ENCODE peak calls at places on chromosomes 6 and 20, in six cellular contexts. One of them, this sample, is unnamed.

GRCh38 chr6:168937061-168937460 is 316.6 kb downstream of the THBS2 start:
- DNase-seq in IMR-90: peak; percentile 12
- DNase-seq in upper lobe of right lung: no peak
- DNase-seq in ovary: no peak
- DNase-seq in mammary epithelial cell: peak; percentile 10
- DNase-seq in keratinocyte: no peak
- DNase-seq in this sample: no peak

GRCh38 chr6:48834706-48835105 is 628.3 kb downstream of the MMUT start:
- DNase-seq in ovary: no peak
- DNase-seq in upper lobe of right lung: no peak
- DNase-seq in IMR-90: peak; percentile 31
- DNase-seq in mammary epithelial cell: no peak
- DNase-seq in keratinocyte: no peak
- DNase-seq in this sample: no peak

GRCh38 chr6:31952140-31952805 is 6.4 kb downstream of the CFB start:
- DNase-seq in IMR-90: peak; percentile 63
- DNase-seq in ovary: peak; percentile 67
- DNase-seq in keratinocyte: no peak
- DNase-seq in upper lobe of right lung: peak; percentile 83
- DNase-seq in mammary epithelial cell: peak; percentile 41
- DNase-seq in this sample: peak; percentile 68

GRCh38 chr6:144006731-144007454 is 1.2 kb downstream of the PLAGL1 start:
- DNase-seq in upper lobe of right lung: no peak
- DNase-seq in IMR-90: peak; percentile 75
- DNase-seq in mammary epithelial cell: peak; percentile 49
- DNase-seq in keratinocyte: no peak
- DNase-seq in ovary: peak; percentile 25
- DNase-seq in this sample: no peak

GRCh38 chr6:30793521-30794194 is 49.3 kb upstream of the IER3 start:
- DNase-seq in mammary epithelial cell: no peak
- DNase-seq in keratinocyte: no peak
- DNase-seq in upper lobe of right lung: no peak
- DNase-seq in IMR-90: peak; percentile 85
- DNase-seq in ovary: no peak
- DNase-seq in this sample: no peak

GRCh38 chr6:121160276-121160675 is 174.0 kb downstream of the TBC1D32 start:
- DNase-seq in mammary epithelial cell: no peak
- DNase-seq in ovary: no peak
- DNase-seq in upper lobe of right lung: no peak
- DNase-seq in keratinocyte: no peak
- DNase-seq in IMR-90: no peak
- DNase-seq in this sample: no peak

GRCh38 chr6:22129751-22130150 is 167.1 kb downstream of the PRL start:
- DNase-seq in ovary: no peak
- DNase-seq in keratinocyte: no peak
- DNase-seq in upper lobe of right lung: no peak
- DNase-seq in IMR-90: no peak
- DNase-seq in mammary epithelial cell: no peak
- DNase-seq in this sample: no peak

GRCh38 chr6:119979862-119980261 is 630.3 kb upstream of the MAN1A1 start:
- DNase-seq in ovary: no peak
- DNase-seq in upper lobe of right lung: no peak
- DNase-seq in keratinocyte: no peak
- DNase-seq in IMR-90: peak; percentile 2
- DNase-seq in mammary epithelial cell: no peak
- DNase-seq in this sample: no peak

GRCh38 chr6:19399406-19399805 is 437.8 kb upstream of the ID4 start:
- DNase-seq in IMR-90: peak; percentile 22
- DNase-seq in keratinocyte: no peak
- DNase-seq in upper lobe of right lung: no peak
- DNase-seq in mammary epithelial cell: no peak
- DNase-seq in ovary: peak; percentile 24
- DNase-seq in this sample: no peak

GRCh38 chr6:90493332-90493731 is 93.5 kb downstream of the MAP3K7 start:
- DNase-seq in ovary: no peak
- DNase-seq in mammary epithelial cell: peak; percentile 54
- DNase-seq in upper lobe of right lung: no peak
- DNase-seq in keratinocyte: no peak
- DNase-seq in IMR-90: peak; percentile 54
- DNase-seq in this sample: no peak

GRCh38 chr6:7631466-7631865 is 41.5 kb downstream of the SNRNP48 start:
- DNase-seq in keratinocyte: no peak
- DNase-seq in IMR-90: no peak
- DNase-seq in upper lobe of right lung: no peak
- DNase-seq in ovary: no peak
- DNase-seq in mammary epithelial cell: no peak
- DNase-seq in this sample: no peak

GRCh38 chr6:56833127-56833791 is 121.6 kb upstream of the BEND6 start:
- DNase-seq in upper lobe of right lung: no peak
- DNase-seq in IMR-90: no peak
- DNase-seq in keratinocyte: no peak
- DNase-seq in ovary: no peak
- DNase-seq in mammary epithelial cell: no peak
- DNase-seq in this sample: no peak

GRCh38 chr6:150439373-150439772 is 70.6 kb downstream of the IYD start:
- DNase-seq in upper lobe of right lung: no peak
- DNase-seq in mammary epithelial cell: no peak
- DNase-seq in IMR-90: no peak
- DNase-seq in keratinocyte: no peak
- DNase-seq in ovary: no peak
- DNase-seq in this sample: no peak

GRCh38 chr20:43662943-43663655 is 3.8 kb upstream of the MYBL2 start:
- DNase-seq in mammary epithelial cell: peak; percentile 85
- DNase-seq in ovary: no peak
- DNase-seq in keratinocyte: peak; percentile 85
- DNase-seq in upper lobe of right lung: no peak
- DNase-seq in IMR-90: peak; percentile 34
- DNase-seq in this sample: peak; percentile 67

GRCh38 chr6:159077123-159077522 is 32.3 kb upstream of the TAGAP start:
- DNase-seq in upper lobe of right lung: no peak
- DNase-seq in ovary: no peak
- DNase-seq in keratinocyte: no peak
- DNase-seq in IMR-90: no peak
- DNase-seq in mammary epithelial cell: no peak
- DNase-seq in this sample: no peak

GRCh38 chr6:149088361-149088760 is 229.2 kb upstream of the TAB2 start:
- DNase-seq in mammary epithelial cell: no peak
- DNase-seq in keratinocyte: no peak
- DNase-seq in ovary: no peak
- DNase-seq in IMR-90: no peak
- DNase-seq in upper lobe of right lung: no peak
- DNase-seq in this sample: no peak

GRCh38 chr6:112640895-112641294 is 293.8 kb downstream of the RFPL4B start:
- DNase-seq in IMR-90: peak; percentile 68
- DNase-seq in keratinocyte: no peak
- DNase-seq in ovary: no peak
- DNase-seq in upper lobe of right lung: no peak
- DNase-seq in mammary epithelial cell: peak; percentile 56
- DNase-seq in this sample: no peak

GRCh38 chr20:9889270-9889981 is 50.5 kb upstream of the PAK5 start:
- DNase-seq in mammary epithelial cell: no peak
- DNase-seq in upper lobe of right lung: no peak
- DNase-seq in IMR-90: no peak
- DNase-seq in ovary: no peak
- DNase-seq in keratinocyte: no peak
- DNase-seq in this sample: no peak

GRCh38 chr6:140548379-140548778 is 1173.9 kb upstream of the CITED2 start:
- DNase-seq in ovary: no peak
- DNase-seq in upper lobe of right lung: no peak
- DNase-seq in mammary epithelial cell: no peak
- DNase-seq in keratinocyte: no peak
- DNase-seq in IMR-90: no peak
- DNase-seq in this sample: no peak

GRCh38 chr6:43980004-43980795 is 147.1 kb downstream of the MRPL14 start:
- DNase-seq in mammary epithelial cell: no peak
- DNase-seq in IMR-90: no peak
- DNase-seq in upper lobe of right lung: no peak
- DNase-seq in keratinocyte: no peak
- DNase-seq in ovary: no peak
- DNase-seq in this sample: no peak

GRCh38 chr6:43979525-43979924 is 147.7 kb downstream of the MRPL14 start:
- DNase-seq in upper lobe of right lung: no peak
- DNase-seq in keratinocyte: no peak
- DNase-seq in mammary epithelial cell: no peak
- DNase-seq in ovary: no peak
- DNase-seq in IMR-90: no peak
- DNase-seq in this sample: no peak

GRCh38 chr6:43978473-43979360 is 148.5 kb downstream of the MRPL14 start:
- DNase-seq in ovary: no peak
- DNase-seq in mammary epithelial cell: no peak
- DNase-seq in upper lobe of right lung: no peak
- DNase-seq in IMR-90: peak; percentile 43
- DNase-seq in keratinocyte: no peak
- DNase-seq in this sample: no peak

GRCh38 chr6:43976706-43977403 is 150.4 kb downstream of the MRPL14 start:
- DNase-seq in upper lobe of right lung: no peak
- DNase-seq in ovary: no peak
- DNase-seq in mammary epithelial cell: no peak
- DNase-seq in IMR-90: peak; percentile 18
- DNase-seq in keratinocyte: no peak
- DNase-seq in this sample: no peak

GRCh38 chr6:43977404-43978111 is 149.7 kb downstream of the MRPL14 start:
- DNase-seq in mammary epithelial cell: no peak
- DNase-seq in upper lobe of right lung: no peak
- DNase-seq in ovary: no peak
- DNase-seq in keratinocyte: no peak
- DNase-seq in IMR-90: no peak
- DNase-seq in this sample: no peak
- TF ChIP-seq CTCF in mammary epithelial cell: no peak
- TF ChIP-seq CTCF in upper lobe of right lung: no peak
- TF ChIP-seq CTCF in ovary: no peak
- TF ChIP-seq CTCF in keratinocyte: no peak
- TF ChIP-seq CTCF in IMR-90: peak; percentile 14
- TF ChIP-seq CTCF in this sample: no peak

GRCh38 chr6:1617466-1618304 is 8.0 kb downstream of the FOXC1 start:
- DNase-seq in mammary epithelial cell: no peak
- DNase-seq in IMR-90: no peak
- DNase-seq in upper lobe of right lung: no peak
- DNase-seq in ovary: no peak
- DNase-seq in keratinocyte: no peak
- DNase-seq in this sample: no peak
- H3K4me3 ChIP-seq in mammary epithelial cell: no peak overlapping the region
- H3K4me3 ChIP-seq in IMR-90: no peak overlapping the region
- H3K4me3 ChIP-seq in upper lobe of right lung: no peak overlapping the region
- H3K4me3 ChIP-seq in ovary: no peak overlapping the region
- H3K4me3 ChIP-seq in keratinocyte: no peak overlapping the region
- H3K4me3 ChIP-seq in this sample: no peak overlapping the region

GRCh38 chr20:36861625-36861874 is 14.4 kb upstream of the TLDC2 start:
- DNase-seq in upper lobe of right lung: no peak
- DNase-seq in IMR-90: no peak
- DNase-seq in mammary epithelial cell: no peak
- DNase-seq in keratinocyte: no peak
- DNase-seq in ovary: no peak
- DNase-seq in this sample: no peak

GRCh38 chr20:36860339-36860738 is 15.6 kb upstream of the TLDC2 start:
- DNase-seq in mammary epithelial cell: no peak
- DNase-seq in ovary: no peak
- DNase-seq in IMR-90: peak; percentile 40
- DNase-seq in keratinocyte: no peak
- DNase-seq in upper lobe of right lung: no peak
- DNase-seq in this sample: no peak

GRCh38 chr20:36859700-36860330 is 16.1 kb upstream of the TLDC2 start:
- DNase-seq in keratinocyte: no peak
- DNase-seq in IMR-90: no peak
- DNase-seq in ovary: no peak
- DNase-seq in mammary epithelial cell: no peak
- DNase-seq in upper lobe of right lung: no peak
- DNase-seq in this sample: no peak

GRCh38 chr20:36861875-36862801 is 13.8 kb upstream of the TLDC2 start:
- DNase-seq in upper lobe of right lung: peak; percentile 76
- DNase-seq in ovary: peak; percentile 91
- DNase-seq in mammary epithelial cell: peak; percentile 99
- DNase-seq in IMR-90: peak; percentile 83
- DNase-seq in keratinocyte: peak; percentile 85
- DNase-seq in this sample: peak; percentile 88

GRCh38 chr20:36860811-36861624 is 14.9 kb upstream of the TLDC2 start:
- DNase-seq in IMR-90: no peak
- DNase-seq in keratinocyte: no peak
- DNase-seq in ovary: no peak
- DNase-seq in upper lobe of right lung: no peak
- DNase-seq in mammary epithelial cell: no peak
- DNase-seq in this sample: no peak
- H3K4me1 ChIP-seq in IMR-90: peaks cover 42% of the 10 kb centered on the region
- H3K4me1 ChIP-seq in keratinocyte: peaks cover 57% of the 10 kb centered on the region
- H3K4me1 ChIP-seq in ovary: peaks cover 30% of the 10 kb centered on the region
- H3K4me1 ChIP-seq in upper lobe of right lung: peaks cover 51% of the 10 kb centered on the region
- H3K4me1 ChIP-seq in mammary epithelial cell: peaks cover 58% of the 10 kb centered on the region
- H3K4me1 ChIP-seq in this sample: no peaks in the 10 kb centered on the region

GRCh38 chr20:39289316-39289715 is 327.2 kb downstream of the DHX35 start:
- DNase-seq in keratinocyte: no peak
- DNase-seq in mammary epithelial cell: no peak
- DNase-seq in upper lobe of right lung: no peak
- DNase-seq in ovary: no peak
- DNase-seq in IMR-90: no peak
- DNase-seq in this sample: no peak
- TF ChIP-seq CTCF in keratinocyte: peak; percentile 51
- TF ChIP-seq CTCF in mammary epithelial cell: peak; percentile 15
- TF ChIP-seq CTCF in upper lobe of right lung: peak; percentile 20
- TF ChIP-seq CTCF in ovary: no peak
- TF ChIP-seq CTCF in IMR-90: no peak
- TF ChIP-seq CTCF in this sample: peak; percentile 54

DNA sequence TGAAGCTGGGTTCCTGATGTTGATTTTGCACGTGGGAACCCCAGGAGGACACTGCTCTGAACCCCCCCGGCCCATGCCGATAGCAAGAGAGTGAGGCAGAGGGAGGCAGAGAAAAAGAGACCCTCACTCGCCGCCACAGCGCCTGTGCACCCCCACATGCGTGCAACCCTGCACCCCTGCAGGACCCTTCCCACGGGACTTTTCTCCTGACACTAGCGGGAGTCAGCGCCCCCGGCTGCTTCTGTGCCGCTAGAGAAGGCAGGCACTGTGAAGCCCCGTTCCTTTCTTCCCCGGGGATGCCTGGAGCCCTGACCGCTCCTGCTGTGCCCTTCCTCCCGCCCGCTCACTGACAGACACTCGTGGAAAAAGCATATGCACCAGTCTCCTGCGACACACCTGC is 67.4 kb downstream of the GMPR start:
- DNase-seq in ovary: no peak
- DNase-seq in keratinocyte: no peak
- DNase-seq in upper lobe of right lung: no peak
- DNase-seq in IMR-90: no peak
- DNase-seq in mammary epithelial cell: no peak
- DNase-seq in this sample: no peak
- H3K4me3 ChIP-seq in ovary: no peak overlapping the region
- H3K4me3 ChIP-seq in keratinocyte: no peak overlapping the region
- H3K4me3 ChIP-seq in upper lobe of right lung: no peak overlapping the region
- H3K4me3 ChIP-seq in IMR-90: no peak overlapping the region
- H3K4me3 ChIP-seq in mammary epithelial cell: no peak overlapping the region
- H3K4me3 ChIP-seq in this sample: no peak overlapping the region

DNA sequence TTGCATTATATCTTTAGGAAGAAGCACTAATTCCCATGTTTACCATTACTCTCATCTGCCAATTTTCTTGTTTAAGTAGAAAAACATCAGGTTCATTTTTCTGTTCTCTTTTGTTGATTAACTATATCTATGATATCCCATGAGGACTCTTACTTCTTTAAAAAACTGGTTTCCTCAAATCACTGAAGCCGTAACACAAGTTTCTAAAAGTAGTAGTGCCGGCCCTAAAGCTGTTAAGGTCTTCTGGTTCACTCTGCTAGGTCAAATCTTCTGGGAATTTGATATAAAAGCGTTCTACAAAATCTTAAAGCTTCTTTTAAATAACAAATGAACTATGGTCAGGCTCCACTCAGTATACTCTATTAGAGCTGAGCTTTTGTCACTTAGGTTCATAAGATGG is 20.3 kb downstream of the SMLR1 start:
- DNase-seq in mammary epithelial cell: no peak
- DNase-seq in IMR-90: no peak
- DNase-seq in keratinocyte: no peak
- DNase-seq in upper lobe of right lung: no peak
- DNase-seq in ovary: no peak
- DNase-seq in this sample: no peak
- H3K4me1 ChIP-seq in mammary epithelial cell: no peaks in the 10 kb centered on the region
- H3K4me1 ChIP-seq in IMR-90: peaks cover 5% of the 10 kb centered on the region
- H3K4me1 ChIP-seq in keratinocyte: no peaks in the 10 kb centered on the region
- H3K4me1 ChIP-seq in upper lobe of right lung: no peaks in the 10 kb centered on the region
- H3K4me1 ChIP-seq in ovary: peaks cover 3% of the 10 kb centered on the region
- H3K4me1 ChIP-seq in this sample: no peaks in the 10 kb centered on the region